ENCODE peak calls at places on chromosomes 16 and 17, in seven cellular contexts. One of them, this sample, is unnamed.
A peak's percentile ranks its signal among the peaks of the same experiment; 100 is the strongest.

GRCh38 chr16:73778872-73779271 is 517.7 kb upstream of the PSMD7 start:
- DNase-seq in pancreas: no peak
- DNase-seq in esophagus squamous epithelium: no peak
- DNase-seq in fibroblast of lung: no peak
- DNase-seq in cardiac muscle cell: no peak
- DNase-seq in HAP-1: no peak
- DNase-seq in ovary: no peak
- DNase-seq in this sample: no peak

GRCh38 chr16:24111903-24112302 is 144.2 kb upstream of the CACNG3 start:
- DNase-seq in HAP-1: no peak
- DNase-seq in fibroblast of lung: no peak
- DNase-seq in cardiac muscle cell: no peak
- DNase-seq in esophagus squamous epithelium: no peak
- DNase-seq in ovary: no peak
- DNase-seq in pancreas: no peak
- DNase-seq in this sample: no peak

GRCh38 chr16:19315889-19316288 is 30.4 kb downstream of the CLEC19A start:
- DNase-seq in pancreas: no peak
- DNase-seq in ovary: no peak
- DNase-seq in esophagus squamous epithelium: no peak
- DNase-seq in fibroblast of lung: no peak
- DNase-seq in cardiac muscle cell: no peak
- DNase-seq in HAP-1: no peak
- DNase-seq in this sample: no peak

GRCh38 chr17:50115744-50116143 is 14.2 kb downstream of the SAMD14 start:
- DNase-seq in HAP-1: no peak
- DNase-seq in fibroblast of lung: no peak
- DNase-seq in pancreas: no peak
- DNase-seq in cardiac muscle cell: no peak
- DNase-seq in ovary: no peak
- DNase-seq in esophagus squamous epithelium: no peak
- DNase-seq in this sample: no peak

GRCh38 chr16:88264641-88265285 is 118.0 kb upstream of the ZNF469 start:
- DNase-seq in fibroblast of lung: peak; percentile 94
- DNase-seq in cardiac muscle cell: peak; percentile 33
- DNase-seq in pancreas: peak; percentile 96
- DNase-seq in esophagus squamous epithelium: peak; percentile 35
- DNase-seq in ovary: peak; percentile 97
- DNase-seq in HAP-1: no peak
- DNase-seq in this sample: peak; percentile 97

GRCh38 chr16:11781773-11782172 is 15.3 kb downstream of the ZC3H7A start:
- DNase-seq in cardiac muscle cell: no peak
- DNase-seq in ovary: no peak
- DNase-seq in esophagus squamous epithelium: no peak
- DNase-seq in HAP-1: peak; percentile 47
- DNase-seq in pancreas: no peak
- DNase-seq in fibroblast of lung: peak; percentile 36
- DNase-seq in this sample: peak; percentile 12

GRCh38 chr17:38693700-38694329 is 11.3 kb upstream of the MLLT6 start:
- DNase-seq in esophagus squamous epithelium: no peak
- DNase-seq in HAP-1: no peak
- DNase-seq in fibroblast of lung: peak; percentile 85
- DNase-seq in pancreas: peak; percentile 64
- DNase-seq in ovary: peak; percentile 98
- DNase-seq in cardiac muscle cell: no peak
- DNase-seq in this sample: peak; percentile 81

GRCh38 chr16:57540906-57541753 is 1.3 kb upstream of the ADGRG5 start:
- DNase-seq in HAP-1: no peak
- DNase-seq in ovary: no peak
- DNase-seq in fibroblast of lung: no peak
- DNase-seq in cardiac muscle cell: no peak
- DNase-seq in pancreas: no peak
- DNase-seq in esophagus squamous epithelium: no peak
- DNase-seq in this sample: no peak

GRCh38 chr16:66731101-66731500 is 20.3 kb downstream of the DYNC1LI2 start:
- DNase-seq in pancreas: no peak
- DNase-seq in cardiac muscle cell: no peak
- DNase-seq in ovary: no peak
- DNase-seq in fibroblast of lung: no peak
- DNase-seq in HAP-1: no peak
- DNase-seq in esophagus squamous epithelium: no peak
- DNase-seq in this sample: no peak

GRCh38 chr16:16150117-16150877 is 73.0 kb downstream of the ABCC6 start:
- DNase-seq in cardiac muscle cell: no peak
- DNase-seq in fibroblast of lung: peak; percentile 95
- DNase-seq in ovary: peak; percentile 96
- DNase-seq in esophagus squamous epithelium: no peak
- DNase-seq in pancreas: peak; percentile 84
- DNase-seq in HAP-1: no peak
- DNase-seq in this sample: peak; percentile 22

GRCh38 chr17:40373324-40373723 is 8.8 kb upstream of the GJD3 start:
- DNase-seq in fibroblast of lung: peak; percentile 84
- DNase-seq in cardiac muscle cell: no peak
- DNase-seq in HAP-1: no peak
- DNase-seq in esophagus squamous epithelium: no peak
- DNase-seq in pancreas: no peak
- DNase-seq in ovary: no peak
- DNase-seq in this sample: no peak

GRCh38 chr17:8488931-8489330 is 53.2 kb downstream of the NDEL1 start:
- DNase-seq in fibroblast of lung: peak; percentile 93
- DNase-seq in pancreas: no peak
- DNase-seq in esophagus squamous epithelium: no peak
- DNase-seq in cardiac muscle cell: no peak
- DNase-seq in HAP-1: no peak
- DNase-seq in ovary: peak; percentile 50
- DNase-seq in this sample: peak; percentile 98

GRCh38 chr16:54446639-54447038 is 160.1 kb upstream of the IRX3 start:
- DNase-seq in HAP-1: peak; percentile 11
- DNase-seq in esophagus squamous epithelium: no peak
- DNase-seq in cardiac muscle cell: no peak
- DNase-seq in pancreas: no peak
- DNase-seq in ovary: no peak
- DNase-seq in fibroblast of lung: peak; percentile 82
- DNase-seq in this sample: peak; percentile 99

GRCh38 chr17:16972346-16972745 is 428 bp upstream of the TNFRSF13B start:
- DNase-seq in cardiac muscle cell: no peak
- DNase-seq in fibroblast of lung: no peak
- DNase-seq in esophagus squamous epithelium: no peak
- DNase-seq in pancreas: no peak
- DNase-seq in ovary: no peak
- DNase-seq in HAP-1: no peak
- DNase-seq in this sample: no peak

GRCh38 chr16:642189-643049 is 791 bp downstream of the MCRIP2 start:
- DNase-seq in HAP-1: peak; percentile 35
- DNase-seq in pancreas: peak; percentile 89
- DNase-seq in esophagus squamous epithelium: no peak
- DNase-seq in ovary: peak; percentile 82
- DNase-seq in cardiac muscle cell: peak; percentile 71
- DNase-seq in fibroblast of lung: no peak
- DNase-seq in this sample: peak; percentile 56

GRCh38 chr17:37506678-37507077 is 17.0 kb downstream of the DUSP14 start:
- DNase-seq in esophagus squamous epithelium: no peak
- DNase-seq in cardiac muscle cell: peak; percentile 32
- DNase-seq in fibroblast of lung: peak; percentile 36
- DNase-seq in pancreas: no peak
- DNase-seq in ovary: no peak
- DNase-seq in HAP-1: no peak
- DNase-seq in this sample: peak; percentile 46

GRCh38 chr17:5234645-5235576 is at the start of gene SCIMP:
- DNase-seq in esophagus squamous epithelium: no peak
- DNase-seq in ovary: no peak
- DNase-seq in HAP-1: no peak
- DNase-seq in pancreas: no peak
- DNase-seq in fibroblast of lung: no peak
- DNase-seq in cardiac muscle cell: no peak
- DNase-seq in this sample: no peak

GRCh38 chr17:14688134-14688533 is 387.3 kb downstream of the HS3ST3B1 start:
- DNase-seq in HAP-1: no peak
- DNase-seq in cardiac muscle cell: no peak
- DNase-seq in esophagus squamous epithelium: no peak
- DNase-seq in fibroblast of lung: no peak
- DNase-seq in ovary: no peak
- DNase-seq in pancreas: no peak
- DNase-seq in this sample: no peak

GRCh38 chr16:87636741-87637140 is 34.4 kb downstream of the JPH3 start:
- DNase-seq in ovary: no peak
- DNase-seq in fibroblast of lung: no peak
- DNase-seq in HAP-1: no peak
- DNase-seq in pancreas: no peak
- DNase-seq in esophagus squamous epithelium: no peak
- DNase-seq in cardiac muscle cell: no peak
- DNase-seq in this sample: no peak

GRCh38 chr17:76153640-76154039 is 12.6 kb upstream of the FOXJ1 start:
- DNase-seq in ovary: no peak
- DNase-seq in esophagus squamous epithelium: no peak
- DNase-seq in pancreas: no peak
- DNase-seq in cardiac muscle cell: no peak
- DNase-seq in fibroblast of lung: peak; percentile 27
- DNase-seq in HAP-1: no peak
- DNase-seq in this sample: no peak

GRCh38 chr16:81424761-81425160 is 19.8 kb upstream of the CMIP start:
- DNase-seq in ovary: no peak
- DNase-seq in esophagus squamous epithelium: no peak
- DNase-seq in fibroblast of lung: no peak
- DNase-seq in cardiac muscle cell: no peak
- DNase-seq in pancreas: no peak
- DNase-seq in HAP-1: no peak
- DNase-seq in this sample: no peak

GRCh38 chr16:81427245-81427644 is 17.4 kb upstream of the CMIP start:
- DNase-seq in ovary: no peak
- DNase-seq in fibroblast of lung: no peak
- DNase-seq in esophagus squamous epithelium: no peak
- DNase-seq in HAP-1: no peak
- DNase-seq in cardiac muscle cell: no peak
- DNase-seq in pancreas: no peak
- DNase-seq in this sample: no peak

GRCh38 chr16:81431554-81432353 is 12.9 kb upstream of the CMIP start:
- DNase-seq in HAP-1: peak; percentile 29
- DNase-seq in ovary: no peak
- DNase-seq in cardiac muscle cell: no peak
- DNase-seq in esophagus squamous epithelium: no peak
- DNase-seq in fibroblast of lung: peak; percentile 89
- DNase-seq in pancreas: no peak
- DNase-seq in this sample: peak; percentile 80

GRCh38 chr16:81432899-81433560 is 11.6 kb upstream of the CMIP start:
- DNase-seq in HAP-1: no peak
- DNase-seq in fibroblast of lung: no peak
- DNase-seq in pancreas: no peak
- DNase-seq in ovary: no peak
- DNase-seq in esophagus squamous epithelium: no peak
- DNase-seq in cardiac muscle cell: no peak
- DNase-seq in this sample: no peak

DNA sequence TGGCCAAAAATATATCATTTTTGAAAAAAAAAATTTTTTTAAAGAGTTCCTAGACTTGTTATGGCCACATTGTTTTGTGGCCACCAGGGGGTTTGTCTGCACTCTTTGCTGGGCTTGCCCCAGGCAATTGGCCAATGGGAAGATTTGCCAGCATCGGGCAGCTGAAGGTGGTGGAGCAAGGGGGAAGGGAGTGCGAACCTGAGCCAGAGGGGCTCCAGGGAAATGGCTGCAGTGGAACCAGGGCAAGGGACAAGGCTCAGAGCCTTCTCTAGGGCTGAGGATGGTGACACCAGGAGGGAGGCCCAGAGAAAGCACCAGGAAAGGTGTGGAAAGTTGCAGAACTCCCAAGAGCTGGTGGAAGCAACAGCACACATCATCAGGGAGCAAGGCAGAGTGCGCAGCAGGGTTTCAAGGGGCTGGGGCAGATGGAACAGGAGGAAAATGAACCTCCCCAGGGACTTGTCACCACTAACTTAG is 15.5 kb upstream of the CMIP start:
- DNase-seq in esophagus squamous epithelium: no peak
- DNase-seq in fibroblast of lung: peak; percentile 56
- DNase-seq in pancreas: peak; percentile 83
- DNase-seq in ovary: no peak
- DNase-seq in cardiac muscle cell: peak; percentile 48
- DNase-seq in HAP-1: no peak
- DNase-seq in this sample: peak; percentile 59
- H3K9me3 ChIP-seq in esophagus squamous epithelium: no peaks in the 10 kb centered on the region
- H3K9me3 ChIP-seq in fibroblast of lung: no peaks in the 10 kb centered on the region
- H3K9me3 ChIP-seq in pancreas: no peaks in the 10 kb centered on the region
- H3K9me3 ChIP-seq in ovary: no peaks in the 10 kb centered on the region
- H3K9me3 ChIP-seq in cardiac muscle cell: no peaks in the 10 kb centered on the region
- H3K9me3 ChIP-seq in HAP-1: no peaks in the 10 kb centered on the region
- H3K9me3 ChIP-seq in this sample: no peaks in the 10 kb centered on the region

GRCh38 chr17:80984749-80985148 is 6.9 kb upstream of the CHMP6 start:
- DNase-seq in HAP-1: no peak
- DNase-seq in fibroblast of lung: peak; percentile 90
- DNase-seq in cardiac muscle cell: peak; percentile 66
- DNase-seq in ovary: peak; percentile 7
- DNase-seq in esophagus squamous epithelium: no peak
- DNase-seq in pancreas: no peak
- DNase-seq in this sample: peak; percentile 46
- H3K27me3 ChIP-seq in HAP-1: no peaks in the 10 kb centered on the region
- H3K27me3 ChIP-seq in fibroblast of lung: no peaks in the 10 kb centered on the region
- H3K27me3 ChIP-seq in cardiac muscle cell: peaks cover 15% of the 10 kb centered on the region
- H3K27me3 ChIP-seq in ovary: no peaks in the 10 kb centered on the region
- H3K27me3 ChIP-seq in esophagus squamous epithelium: peaks cover 30% of the 10 kb centered on the region
- H3K27me3 ChIP-seq in pancreas: no peaks in the 10 kb centered on the region
- H3K27me3 ChIP-seq in this sample: no peaks in the 10 kb centered on the region

DNA sequence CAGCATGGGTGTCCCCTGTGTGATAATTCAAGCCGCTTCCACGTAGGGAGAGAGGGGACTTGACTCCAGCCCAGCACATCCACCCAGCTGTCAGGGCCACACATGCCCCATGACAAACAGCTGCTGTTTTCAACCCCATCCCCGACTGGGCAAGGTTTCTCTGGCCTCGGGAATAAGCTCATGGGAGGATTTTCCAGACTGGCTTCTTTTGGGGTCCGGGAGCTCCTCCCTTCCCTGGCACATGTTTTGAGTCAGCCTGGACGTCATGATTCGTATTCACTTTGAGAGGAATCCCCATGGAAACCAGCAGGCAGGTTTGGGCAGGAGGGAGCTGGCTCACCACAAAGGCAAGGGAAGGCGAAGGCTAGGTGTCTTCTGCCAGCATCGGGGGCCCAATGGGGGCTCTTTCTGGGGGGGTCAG is 156.4 kb downstream of the CMIP start:
- DNase-seq in cardiac muscle cell: no peak
- DNase-seq in esophagus squamous epithelium: no peak
- DNase-seq in ovary: no peak
- DNase-seq in pancreas: no peak
- DNase-seq in HAP-1: no peak
- DNase-seq in fibroblast of lung: peak; percentile 69
- DNase-seq in this sample: peak; percentile 47
- H3K4me3 ChIP-seq in cardiac muscle cell: no peak overlapping the region
- H3K4me3 ChIP-seq in esophagus squamous epithelium: no peak overlapping the region
- H3K4me3 ChIP-seq in ovary: no peak overlapping the region
- H3K4me3 ChIP-seq in pancreas: no peak overlapping the region
- H3K4me3 ChIP-seq in HAP-1: no peak overlapping the region
- H3K4me3 ChIP-seq in fibroblast of lung: no peak overlapping the region
- H3K4me3 ChIP-seq in this sample: no peak overlapping the region

DNA sequence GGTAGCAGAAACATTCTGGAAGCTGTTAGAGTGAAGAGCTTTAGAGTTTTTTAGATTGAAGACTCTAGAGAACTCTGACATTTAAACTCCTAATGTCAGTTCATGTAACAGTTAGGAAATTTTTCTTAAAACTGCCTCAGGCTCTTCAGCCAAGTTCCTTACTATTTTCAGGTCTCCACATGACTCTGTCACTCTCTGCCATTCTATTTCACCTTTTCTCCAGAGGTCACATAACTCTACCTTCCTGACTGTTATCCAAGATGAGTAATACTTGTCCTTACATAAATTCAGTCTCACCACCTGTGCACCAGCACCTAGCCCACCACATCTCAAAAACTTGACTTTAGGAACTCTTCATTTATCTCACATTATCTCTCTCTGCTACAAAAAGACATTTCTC is 347.1 kb upstream of the CA10 start:
- DNase-seq in fibroblast of lung: no peak
- DNase-seq in cardiac muscle cell: no peak
- DNase-seq in pancreas: no peak
- DNase-seq in ovary: no peak
- DNase-seq in esophagus squamous epithelium: no peak
- DNase-seq in HAP-1: no peak
- DNase-seq in this sample: no peak
- H3K9me3 ChIP-seq in fibroblast of lung: no peaks in the 10 kb centered on the region
- H3K9me3 ChIP-seq in cardiac muscle cell: no peaks in the 10 kb centered on the region
- H3K9me3 ChIP-seq in pancreas: no peaks in the 10 kb centered on the region
- H3K9me3 ChIP-seq in ovary: no peaks in the 10 kb centered on the region
- H3K9me3 ChIP-seq in esophagus squamous epithelium: no peaks in the 10 kb centered on the region
- H3K9me3 ChIP-seq in HAP-1: no peaks in the 10 kb centered on the region
- H3K9me3 ChIP-seq in this sample: no peaks in the 10 kb centered on the region

This sample was measured in MG63.